ENCODE peak calls at places on chromosomes 1 and 21, in four cellular contexts. One of them, this sample, is unnamed.

GRCh38 chr1:2833454-2834145 is 32.1 kb upstream of the TTC34 start:
- DNase-seq in GM12878: no peak
- DNase-seq in astrocyte of the cerebellum: no peak
- DNase-seq in Caco-2: no peak
- DNase-seq in this sample: no peak

GRCh38 chr1:181038399-181038873 is 4.7 kb downstream of the MR1 start:
- DNase-seq in GM12878: no peak
- DNase-seq in astrocyte of the cerebellum: peak; percentile 22
- DNase-seq in Caco-2: peak; percentile 79
- DNase-seq in this sample: no peak

GRCh38 chr1:77175230-77175844 is 43.9 kb downstream of the PIGK start:
- DNase-seq in GM12878: no peak
- DNase-seq in astrocyte of the cerebellum: no peak
- DNase-seq in Caco-2: no peak
- DNase-seq in this sample: no peak

GRCh38 chr1:172351761-172352161 is 68.7 kb upstream of the C1orf105 start:
- DNase-seq in GM12878: no peak
- DNase-seq in astrocyte of the cerebellum: no peak
- DNase-seq in Caco-2: no peak
- DNase-seq in this sample: no peak

GRCh38 chr1:150186789-150187559 is 37.3 kb downstream of the PLEKHO1 start:
- DNase-seq in GM12878: no peak
- DNase-seq in astrocyte of the cerebellum: peak; percentile 23
- DNase-seq in Caco-2: no peak
- DNase-seq in this sample: peak; percentile 17

GRCh38 chr1:83546863-83547262 is 452.1 kb downstream of the TTLL7 start:
- DNase-seq in GM12878: no peak
- DNase-seq in astrocyte of the cerebellum: peak; percentile 18
- DNase-seq in Caco-2: no peak
- DNase-seq in this sample: no peak

GRCh38 chr1:1428174-1428573 is 7.1 kb upstream of the ANKRD65 start:
- DNase-seq in GM12878: no peak
- DNase-seq in astrocyte of the cerebellum: no peak
- DNase-seq in Caco-2: no peak
- DNase-seq in this sample: no peak

GRCh38 chr1:103516693-103517092 is 8.8 kb upstream of the RNPC3 start:
- DNase-seq in GM12878: no peak
- DNase-seq in astrocyte of the cerebellum: peak; percentile 13
- DNase-seq in Caco-2: no peak
- DNase-seq in this sample: no peak

GRCh38 chr1:94332516-94332915 is 85.7 kb upstream of the ABCD3 start:
- DNase-seq in GM12878: no peak
- DNase-seq in astrocyte of the cerebellum: no peak
- DNase-seq in Caco-2: no peak
- DNase-seq in this sample: no peak

GRCh38 chr1:245742891-245743290 is 588.1 kb downstream of the KIF26B start:
- DNase-seq in GM12878: no peak
- DNase-seq in astrocyte of the cerebellum: peak; percentile 82
- DNase-seq in Caco-2: no peak
- DNase-seq in this sample: peak; percentile 29

GRCh38 chr1:22107126-22107525 is 35.8 kb downstream of the WNT4 start:
- DNase-seq in GM12878: no peak
- DNase-seq in astrocyte of the cerebellum: no peak
- DNase-seq in Caco-2: no peak
- DNase-seq in this sample: no peak

GRCh38 chr1:10824821-10825540 is 28.5 kb upstream of the CASZ1 start:
- DNase-seq in GM12878: no peak
- DNase-seq in astrocyte of the cerebellum: peak; percentile 6
- DNase-seq in Caco-2: no peak
- DNase-seq in this sample: peak; percentile 10

GRCh38 chr1:214476958-214477870 is 74.2 kb downstream of the PTPN14 start:
- DNase-seq in GM12878: no peak
- DNase-seq in astrocyte of the cerebellum: peak; percentile 93
- DNase-seq in Caco-2: no peak
- DNase-seq in this sample: peak; percentile 97

GRCh38 chr21:44706706-44707615 is 4.4 kb downstream of the TSPEAR start:
- DNase-seq in GM12878: no peak
- DNase-seq in astrocyte of the cerebellum: no peak
- DNase-seq in Caco-2: no peak
- DNase-seq in this sample: no peak

GRCh38 chr1:44616284-44616990 is 57.8 kb downstream of the TMEM53 start:
- DNase-seq in GM12878: no peak
- DNase-seq in astrocyte of the cerebellum: no peak
- DNase-seq in Caco-2: no peak
- DNase-seq in this sample: no peak

GRCh38 chr1:48251323-48251722 is 28.8 kb downstream of the SLC5A9 start:
- DNase-seq in GM12878: no peak
- DNase-seq in astrocyte of the cerebellum: no peak
- DNase-seq in Caco-2: no peak
- DNase-seq in this sample: no peak

GRCh38 chr1:160363010-160363409 is 3.9 kb upstream of the NHLH1 start:
- DNase-seq in GM12878: no peak
- DNase-seq in astrocyte of the cerebellum: no peak
- DNase-seq in Caco-2: no peak
- DNase-seq in this sample: no peak

GRCh38 chr21:45386336-45386727 is 18.6 kb upstream of the COL18A1 start:
- DNase-seq in GM12878: no peak
- DNase-seq in astrocyte of the cerebellum: no peak
- DNase-seq in Caco-2: peak; percentile 90
- DNase-seq in this sample: no peak

GRCh38 chr1:12057382-12057781 is 5.7 kb upstream of the TNFRSF8 start:
- DNase-seq in GM12878: no peak
- DNase-seq in astrocyte of the cerebellum: no peak
- DNase-seq in Caco-2: no peak
- DNase-seq in this sample: no peak

GRCh38 chr1:7046314-7046713 is 261.1 kb downstream of the CAMTA1 start:
- DNase-seq in GM12878: no peak
- DNase-seq in astrocyte of the cerebellum: peak; percentile 66
- DNase-seq in Caco-2: no peak
- DNase-seq in this sample: peak; percentile 20

GRCh38 chr1:208238710-208239517 is 5.3 kb downstream of the PLXNA2 start:
- DNase-seq in GM12878: no peak
- DNase-seq in astrocyte of the cerebellum: no peak
- DNase-seq in Caco-2: peak; percentile 53
- DNase-seq in this sample: no peak

GRCh38 chr1:227781314-227781930 is 34.1 kb upstream of the PRSS38 start:
- DNase-seq in GM12878: no peak
- DNase-seq in astrocyte of the cerebellum: no peak
- DNase-seq in Caco-2: peak; percentile 12
- DNase-seq in this sample: no peak

GRCh38 chr1:192668434-192668983 is 32.6 kb downstream of the RGS13 start:
- DNase-seq in GM12878: no peak
- DNase-seq in astrocyte of the cerebellum: no peak
- DNase-seq in Caco-2: peak; percentile 28
- DNase-seq in this sample: no peak

GRCh38 chr1:35499652-35500176 is 57.5 kb downstream of the KIAA0319L start:
- DNase-seq in GM12878: no peak
- DNase-seq in astrocyte of the cerebellum: no peak
- DNase-seq in Caco-2: no peak
- DNase-seq in this sample: no peak

GRCh38 chr1:204150702-204151561 is 912 bp downstream of the ETNK2 start:
- DNase-seq in GM12878: no peak
- DNase-seq in astrocyte of the cerebellum: no peak
- DNase-seq in Caco-2: no peak
- DNase-seq in this sample: no peak

GRCh38 chr1:210099921-210100320 is 132.7 kb upstream of the SERTAD4 start:
- DNase-seq in GM12878: no peak
- DNase-seq in astrocyte of the cerebellum: no peak
- DNase-seq in Caco-2: no peak
- DNase-seq in this sample: no peak

GRCh38 chr1:240582953-240583352 is 29.0 kb downstream of the GREM2 start:
- DNase-seq in GM12878: no peak
- DNase-seq in astrocyte of the cerebellum: no peak
- DNase-seq in Caco-2: no peak
- DNase-seq in this sample: no peak

GRCh38 chr1:23899070-23899469 is 14.1 kb downstream of the CNR2 start:
- DNase-seq in GM12878: no peak
- DNase-seq in astrocyte of the cerebellum: no peak
- DNase-seq in Caco-2: no peak
- DNase-seq in this sample: no peak

GRCh38 chr1:112625696-112626095 is 6.1 kb downstream of the CAPZA1 start:
- DNase-seq in GM12878: no peak
- DNase-seq in astrocyte of the cerebellum: no peak
- DNase-seq in Caco-2: no peak
- DNase-seq in this sample: no peak

DNA sequence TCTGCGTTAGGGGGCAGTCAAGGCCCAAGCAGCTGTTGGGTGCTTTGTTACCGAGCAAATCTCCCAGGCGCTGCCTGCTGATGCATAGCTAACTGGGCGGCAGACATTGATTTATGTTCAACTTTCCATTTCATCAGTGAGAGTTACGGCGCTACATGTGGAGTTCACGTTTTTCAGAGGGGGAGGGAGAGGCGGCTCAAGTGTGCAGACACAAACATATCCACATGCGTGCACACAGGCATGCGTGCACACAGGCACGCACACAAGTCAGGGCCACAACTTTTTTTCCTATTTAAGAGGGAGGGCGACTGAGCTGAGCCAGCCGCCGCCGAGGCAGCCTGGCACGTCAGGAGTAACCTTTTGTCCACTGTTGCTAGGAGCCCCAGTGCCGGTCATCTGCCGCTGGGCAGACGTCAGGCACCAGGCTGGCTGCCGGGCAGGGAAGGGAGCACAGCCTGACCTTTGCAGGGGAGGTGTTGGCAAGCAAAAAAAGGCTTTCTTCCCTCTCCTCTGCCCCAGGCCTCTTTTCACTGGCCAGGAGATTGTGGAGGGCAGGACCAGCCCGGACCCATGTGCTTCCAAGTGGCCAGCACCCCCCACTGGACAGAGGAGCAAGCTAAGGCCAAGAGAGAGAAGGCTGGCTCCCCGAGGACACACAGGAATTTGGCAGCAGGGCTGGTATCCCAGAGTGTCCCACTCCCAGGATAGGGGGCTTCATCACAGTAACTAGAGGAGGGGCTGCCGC is 73.3 kb downstream of the MRPL37 start:
- DNase-seq in GM12878: peak; percentile 19
- DNase-seq in astrocyte of the cerebellum: peak; percentile 76
- DNase-seq in Caco-2: no peak
- DNase-seq in this sample: no peak
- TF ChIP-seq CTCF in GM12878: peak; percentile 64
- TF ChIP-seq CTCF in astrocyte of the cerebellum: peak; percentile 77
- TF ChIP-seq CTCF in Caco-2: no peak
- TF ChIP-seq CTCF in this sample: peak; percentile 31

GRCh38 chr21:39611547-39612190 is 1.1 kb upstream of the B3GALT5 start:
- DNase-seq in GM12878: no peak
- DNase-seq in astrocyte of the cerebellum: no peak
- DNase-seq in Caco-2: no peak
- DNase-seq in this sample: no peak

GRCh38 chr21:39613029-39613934 is 542 bp downstream of the B3GALT5 start:
- DNase-seq in GM12878: no peak
- DNase-seq in astrocyte of the cerebellum: no peak
- DNase-seq in Caco-2: no peak
- DNase-seq in this sample: no peak

GRCh38 chr21:39616373-39616772 is 3.6 kb downstream of the B3GALT5 start:
- DNase-seq in GM12878: no peak
- DNase-seq in astrocyte of the cerebellum: no peak
- DNase-seq in Caco-2: no peak
- DNase-seq in this sample: no peak

GRCh38 chr21:39610705-39611104 is 2.0 kb upstream of the B3GALT5 start:
- DNase-seq in GM12878: no peak
- DNase-seq in astrocyte of the cerebellum: no peak
- DNase-seq in Caco-2: no peak
- DNase-seq in this sample: no peak

DNA sequence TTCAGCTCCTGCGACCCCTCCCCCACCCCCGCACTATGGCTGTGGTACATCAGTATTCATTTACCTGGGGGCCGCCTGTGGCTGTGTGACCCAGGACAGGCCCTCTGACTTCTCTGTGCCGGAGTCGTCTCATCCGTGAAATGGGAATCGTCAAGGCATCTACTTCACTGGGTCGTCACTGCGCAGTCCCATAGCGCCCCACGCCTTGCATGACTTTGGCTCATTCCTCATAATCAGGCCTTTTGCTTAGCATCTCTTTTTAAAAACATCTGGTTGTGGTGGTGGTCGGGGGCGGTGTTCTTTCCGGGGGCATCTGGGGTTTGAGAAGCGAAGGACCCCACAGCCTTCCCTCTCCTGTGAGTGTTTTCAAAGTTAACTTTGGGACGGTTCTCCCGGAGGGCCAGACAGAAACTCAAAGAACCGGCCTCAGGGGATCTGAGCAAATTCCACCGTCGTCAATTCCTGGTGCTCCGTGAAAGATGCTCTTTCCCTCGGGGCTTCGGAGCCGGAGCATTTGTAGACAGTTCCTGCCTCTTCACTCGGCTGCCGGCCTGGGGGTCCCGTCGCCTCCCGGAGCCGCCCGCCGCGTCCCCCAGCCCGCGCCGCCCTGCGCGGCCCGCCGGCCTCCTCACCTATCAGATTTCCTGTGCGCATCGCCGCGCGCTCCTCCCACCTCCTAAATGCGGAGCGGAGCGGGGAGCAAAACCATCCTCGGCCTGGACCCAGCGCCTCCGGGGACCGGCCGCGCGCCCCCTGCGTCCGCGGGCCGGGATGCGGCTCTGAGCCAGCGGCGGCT is at the start of gene B3GALT5:
- DNase-seq in GM12878: no peak
- DNase-seq in astrocyte of the cerebellum: no peak
- DNase-seq in Caco-2: no peak
- DNase-seq in this sample: no peak
- H3K4me3 ChIP-seq in GM12878: no peak within 1 kb of the TSS
- H3K4me3 ChIP-seq in astrocyte of the cerebellum: peak within 1 kb of the TSS; percentile 61
- H3K4me3 ChIP-seq in Caco-2: peak within 1 kb of the TSS; percentile 31
- H3K4me3 ChIP-seq in this sample: peak within 1 kb of the TSS; percentile 53

DNA sequence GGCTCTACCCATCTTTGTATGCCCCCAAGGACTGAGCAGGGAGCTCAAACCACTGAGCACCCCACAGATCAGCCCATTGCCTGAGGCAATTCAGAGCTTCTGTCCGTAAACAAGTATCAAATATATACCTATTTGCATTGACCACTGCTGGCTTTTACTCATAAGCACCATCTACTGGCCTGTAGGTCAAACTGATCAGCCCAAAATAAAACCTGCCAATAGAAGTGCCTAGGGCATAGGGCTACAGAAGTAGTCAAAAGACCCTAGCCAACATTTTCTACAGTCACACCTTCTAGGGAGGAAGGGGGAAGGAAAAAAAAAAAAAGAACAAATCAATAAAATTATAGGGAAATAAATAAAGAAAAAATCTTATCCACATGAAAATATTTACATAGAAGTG is 5.3 kb upstream of the LCE3D start:
- DNase-seq in GM12878: no peak
- DNase-seq in astrocyte of the cerebellum: no peak
- DNase-seq in Caco-2: no peak
- DNase-seq in this sample: no peak
- TF ChIP-seq CTCF in GM12878: peak; percentile 26
- TF ChIP-seq CTCF in astrocyte of the cerebellum: no peak
- TF ChIP-seq CTCF in Caco-2: no peak
- TF ChIP-seq CTCF in this sample: no peak

GRCh38 chr1:19074361-19074901 is 118.0 kb upstream of the IFFO2 start:
- DNase-seq in GM12878: no peak
- DNase-seq in astrocyte of the cerebellum: no peak
- DNase-seq in Caco-2: no peak
- DNase-seq in this sample: no peak
- H3K4me3 ChIP-seq in GM12878: no peak overlapping the region
- H3K4me3 ChIP-seq in astrocyte of the cerebellum: no peak overlapping the region
- H3K4me3 ChIP-seq in Caco-2: no peak overlapping the region
- H3K4me3 ChIP-seq in this sample: no peak overlapping the region

This sample was measured in AG09309.